ENCODE peak calls at places on chromosomes 1 and 21, in five cellular contexts. N is HEK293T, B is tibial nerve, L is body of pancreas, I is transverse colon. T is an unnamed sample.

GRCh38 chr1:228108055-228108690 is 926 bp downstream of the MRPL55 start:
- DNase-seq in N (no peak), B (no peak), I (no peak), L (no peak), T (no peak)

GRCh38 chr1:194776657-194777056 is 1590.2 kb upstream of the B3GALT2 start:
- DNase-seq in B (no peak), I (no peak), N (no peak), L (no peak), T (no peak)

GRCh38 chr1:82517586-82517985 is 716.9 kb downstream of the ADGRL2 start:
- DNase-seq in L (peak), B (peak), N (peak), I (no peak), T (peak)

GRCh38 chr1:66768935-66769334 is 16.7 kb downstream of the DYNLT5 start:
- DNase-seq in L (no peak), N (no peak), B (no peak), I (no peak), T (no peak)

GRCh38 chr1:180358649-180359048 is 128.6 kb downstream of the LHX4 start:
- DNase-seq in N (no peak), I (no peak), B (no peak), L (peak), T (peak)

GRCh38 chr1:154812911-154813816 is 56.9 kb downstream of the KCNN3 start:
- DNase-seq in B (no peak), L (peak), I (no peak), N (no peak), T (no peak)

GRCh38 chr1:98839840-98840239 is 164.8 kb downstream of the PLPPR5 start:
- DNase-seq in B (no peak), N (no peak), L (no peak), I (no peak), T (peak)

GRCh38 chr1:173255214-173255813 is 48.2 kb upstream of the TNFSF4 start:
- DNase-seq in L (peak), B (no peak), N (peak), I (no peak), T (peak)

GRCh38 chr1:61743716-61744620 is 1.7 kb downstream of the PATJ start:
- DNase-seq in L (no peak), B (no peak), I (no peak), N (peak), T (no peak)

GRCh38 chr1:40745180-40745579 is 38.4 kb upstream of the KCNQ4 start:
- DNase-seq in I (no peak), B (no peak), L (no peak), N (no peak), T (peak)

GRCh38 chr1:116433283-116434257 is 60.5 kb downstream of the ATP1A1 start:
- DNase-seq in B (no peak), N (no peak), I (peak), L (peak), T (peak)

GRCh38 chr21:14259669-14260458 is 43.9 kb downstream of the RBM11 start:
- DNase-seq in N (peak), I (no peak), L (no peak), B (no peak), T (peak)

GRCh38 chr1:1291611-1292441 is 11.6 kb downstream of the SCNN1D start:
- DNase-seq in I (peak), L (peak), N (peak), B (no peak), T (no peak)

GRCh38 chr1:87330201-87330953 is 1.7 kb downstream of the LMO4 start:
- DNase-seq in N (no peak), I (peak), B (no peak), L (peak), T (no peak)

GRCh38 chr1:88061106-88061829 is 622.8 kb upstream of the PKN2 start:
- DNase-seq in N (peak), L (peak), B (peak), I (peak), T (peak)

GRCh38 chr1:235821361-235821981 is 45.2 kb downstream of the LYST start:
- DNase-seq in L (no peak), B (no peak), N (no peak), I (no peak), T (peak)

GRCh38 chr1:24107462-24108225 is 4.3 kb downstream of the MYOM3 start:
- DNase-seq in I (peak), B (no peak), N (no peak), L (no peak), T (no peak)

GRCh38 chr1:180168786-180169640 is 14.3 kb downstream of the QSOX1 start:
- DNase-seq in I (peak), N (peak), L (peak), B (no peak), T (no peak)

GRCh38 chr1:184739070-184739469 is 15.6 kb downstream of the EDEM3 start:
- DNase-seq in I (no peak), N (no peak), B (no peak), L (no peak), T (no peak)

GRCh38 chr1:182725264-182725965 is 41.0 kb upstream of the RGS8 start:
- DNase-seq in N (no peak), I (no peak), B (no peak), L (no peak), T (no peak)

GRCh38 chr1:60037061-60037460 is 36.5 kb downstream of the C1orf87 start:
- DNase-seq in L (no peak), B (no peak), I (no peak), N (no peak), T (no peak)

GRCh38 chr1:42529724-42530161 is 66.7 kb downstream of the CCDC30 start:
- DNase-seq in L (no peak), N (no peak), I (peak), B (no peak), T (peak)

GRCh38 chr1:2529776-2530500 is at the start of gene HES5:
- DNase-seq in I (peak), L (no peak), B (no peak), N (no peak), T (no peak)

GRCh38 chr1:212754715-212755114 is 36.9 kb downstream of the NSL1 start:
- DNase-seq in N (no peak), I (no peak), B (no peak), L (no peak), T (no peak)

GRCh38 chr1:167706363-167706762 is 15.4 kb upstream of the MPZL1 start:
- DNase-seq in N (no peak), I (no peak), L (no peak), B (no peak), T (no peak)